ENCODE peak calls at places on chromosomes 6 and 20, in seven cellular contexts. One of them, this sample, is unnamed.
A peak's percentile ranks its signal among the peaks of the same experiment; 100 is the strongest.

GRCh38 chr20:61057313-61058171 is 194.5 kb upstream of the CDH4 start:
- DNase-seq in A549: no peak
- DNase-seq in caudate nucleus: no peak
- DNase-seq in HepG2: no peak
- DNase-seq in ascending aorta: no peak
- DNase-seq in IMR-90: no peak
- DNase-seq in ovary: no peak
- DNase-seq in this sample: no peak

GRCh38 chr20:46899619-46900018 is 5.0 kb downstream of the EYA2 start:
- DNase-seq in A549: no peak
- DNase-seq in caudate nucleus: no peak
- DNase-seq in HepG2: no peak
- DNase-seq in ascending aorta: no peak
- DNase-seq in IMR-90: no peak
- DNase-seq in ovary: no peak
- DNase-seq in this sample: peak; percentile 51

GRCh38 chr20:46157625-46158024 is 39.5 kb downstream of the CD40 start:
- DNase-seq in A549: no peak
- DNase-seq in caudate nucleus: no peak
- DNase-seq in HepG2: no peak
- DNase-seq in ascending aorta: no peak
- DNase-seq in IMR-90: no peak
- DNase-seq in ovary: no peak
- DNase-seq in this sample: no peak

GRCh38 chr20:10412591-10413408 is 21.2 kb downstream of the MKKS start:
- DNase-seq in A549: peak; percentile 43
- DNase-seq in caudate nucleus: no peak
- DNase-seq in HepG2: no peak
- DNase-seq in ascending aorta: no peak
- DNase-seq in IMR-90: no peak
- DNase-seq in ovary: no peak
- DNase-seq in this sample: no peak

GRCh38 chr6:75818061-75818855 is 69.2 kb downstream of the MYO6 start:
- DNase-seq in A549: no peak
- DNase-seq in caudate nucleus: no peak
- DNase-seq in HepG2: no peak
- DNase-seq in ascending aorta: no peak
- DNase-seq in IMR-90: peak; percentile 56
- DNase-seq in ovary: no peak
- DNase-seq in this sample: no peak

GRCh38 chr6:6244624-6245023 is 75.8 kb downstream of the F13A1 start:
- DNase-seq in A549: no peak
- DNase-seq in caudate nucleus: no peak
- DNase-seq in HepG2: no peak
- DNase-seq in ascending aorta: no peak
- DNase-seq in IMR-90: no peak
- DNase-seq in ovary: no peak
- DNase-seq in this sample: no peak

GRCh38 chr6:138569970-138570715 is 70.8 kb upstream of the NHSL1 start:
- DNase-seq in A549: no peak
- DNase-seq in caudate nucleus: no peak
- DNase-seq in HepG2: peak; percentile 94
- DNase-seq in ascending aorta: no peak
- DNase-seq in IMR-90: peak; percentile 48
- DNase-seq in ovary: no peak
- DNase-seq in this sample: no peak

GRCh38 chr6:33095681-33096080 is 19.9 kb downstream of the HLA-DPB1 start:
- DNase-seq in A549: no peak
- DNase-seq in caudate nucleus: no peak
- DNase-seq in HepG2: no peak
- DNase-seq in ascending aorta: no peak
- DNase-seq in IMR-90: peak; percentile 5
- DNase-seq in ovary: no peak
- DNase-seq in this sample: no peak

GRCh38 chr6:30914076-30914853 is at the start of gene VARS2:
- DNase-seq in A549: peak; percentile 86
- DNase-seq in caudate nucleus: peak; percentile 88
- DNase-seq in HepG2: peak; percentile 92
- DNase-seq in ascending aorta: peak; percentile 72
- DNase-seq in IMR-90: peak; percentile 88
- DNase-seq in ovary: peak; percentile 98
- DNase-seq in this sample: peak; percentile 91

GRCh38 chr6:26222587-26222986 is 135.4 kb downstream of the HFE start:
- DNase-seq in A549: no peak
- DNase-seq in caudate nucleus: no peak
- DNase-seq in HepG2: no peak
- DNase-seq in ascending aorta: no peak
- DNase-seq in IMR-90: no peak
- DNase-seq in ovary: no peak
- DNase-seq in this sample: no peak

GRCh38 chr6:53233309-53233708 is 84.7 kb upstream of the GCM1 start:
- DNase-seq in A549: no peak
- DNase-seq in caudate nucleus: no peak
- DNase-seq in HepG2: no peak
- DNase-seq in ascending aorta: no peak
- DNase-seq in IMR-90: peak; percentile 52
- DNase-seq in ovary: no peak
- DNase-seq in this sample: no peak

GRCh38 chr20:20549699-20550098 is 162.7 kb downstream of the RALGAPA2 start:
- DNase-seq in A549: no peak
- DNase-seq in caudate nucleus: no peak
- DNase-seq in HepG2: peak; percentile 31
- DNase-seq in ascending aorta: no peak
- DNase-seq in IMR-90: peak; percentile 73
- DNase-seq in ovary: no peak
- DNase-seq in this sample: no peak
- H3K27ac ChIP-seq in A549: no peak overlapping the region
- H3K27ac ChIP-seq in caudate nucleus: no peak overlapping the region
- H3K27ac ChIP-seq in HepG2: no peak overlapping the region
- H3K27ac ChIP-seq in ascending aorta: no peak overlapping the region
- H3K27ac ChIP-seq in IMR-90: no peak overlapping the region
- H3K27ac ChIP-seq in ovary: no peak overlapping the region
- H3K27ac ChIP-seq in this sample: no peak overlapping the region

GRCh38 chr20:3786126-3786484 is 435 bp downstream of the CENPB start:
- DNase-seq in A549: no peak
- DNase-seq in caudate nucleus: no peak
- DNase-seq in HepG2: no peak
- DNase-seq in ascending aorta: no peak
- DNase-seq in IMR-90: peak; percentile 61
- DNase-seq in ovary: peak; percentile 69
- DNase-seq in this sample: peak; percentile 62
- H3K27ac ChIP-seq in A549: peak overlapping the region; percentile 96
- H3K27ac ChIP-seq in caudate nucleus: peak overlapping the region; percentile 62
- H3K27ac ChIP-seq in HepG2: peak overlapping the region; percentile 34
- H3K27ac ChIP-seq in ascending aorta: peak overlapping the region; percentile 89
- H3K27ac ChIP-seq in IMR-90: peak overlapping the region; percentile 92
- H3K27ac ChIP-seq in ovary: peak overlapping the region; percentile 69
- H3K27ac ChIP-seq in this sample: peak overlapping the region; percentile 92

GRCh38 chr6:110039364-110039995 is 61.4 kb downstream of the GPR6 start:
- DNase-seq in A549: peak; percentile 53
- DNase-seq in caudate nucleus: peak; percentile 68
- DNase-seq in HepG2: peak; percentile 73
- DNase-seq in ascending aorta: peak; percentile 30
- DNase-seq in IMR-90: peak; percentile 87
- DNase-seq in ovary: peak; percentile 86
- DNase-seq in this sample: peak; percentile 82
- H3K27ac ChIP-seq in A549: no peak overlapping the region
- H3K27ac ChIP-seq in caudate nucleus: peak overlapping the region; percentile 55
- H3K27ac ChIP-seq in HepG2: no peak overlapping the region
- H3K27ac ChIP-seq in ascending aorta: peak overlapping the region; percentile 10
- H3K27ac ChIP-seq in IMR-90: no peak overlapping the region
- H3K27ac ChIP-seq in ovary: peak overlapping the region; percentile 9
- H3K27ac ChIP-seq in this sample: no peak overlapping the region

DNA sequence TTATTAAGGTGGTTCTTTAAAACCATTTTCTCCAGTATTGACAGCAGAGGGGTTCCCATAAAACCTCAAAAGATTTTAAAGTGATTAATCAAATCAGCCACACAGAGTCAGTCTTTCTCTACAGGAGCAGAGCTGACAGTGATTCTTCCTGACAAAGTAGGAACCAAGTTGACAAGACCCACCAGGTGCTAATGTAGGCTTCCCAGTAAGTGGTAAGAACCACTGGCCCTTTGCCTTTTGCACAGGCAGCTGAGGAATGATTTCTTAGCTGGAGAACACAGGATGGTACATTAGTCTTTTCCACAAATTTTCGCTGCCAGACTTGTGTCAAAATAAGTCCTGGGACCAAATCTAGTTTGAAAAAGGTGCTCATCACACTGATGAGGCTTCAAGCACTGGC is 95.8 kb downstream of the ARMC2 start:
- DNase-seq in A549: no peak
- DNase-seq in caudate nucleus: no peak
- DNase-seq in HepG2: no peak
- DNase-seq in ascending aorta: no peak
- DNase-seq in IMR-90: no peak
- DNase-seq in ovary: no peak
- DNase-seq in this sample: no peak
- H3K27ac ChIP-seq in A549: no peak overlapping the region
- H3K27ac ChIP-seq in caudate nucleus: peak overlapping the region; percentile 76
- H3K27ac ChIP-seq in HepG2: no peak overlapping the region
- H3K27ac ChIP-seq in ascending aorta: peak overlapping the region; percentile 88
- H3K27ac ChIP-seq in IMR-90: peak overlapping the region; percentile 37
- H3K27ac ChIP-seq in ovary: peak overlapping the region; percentile 95
- H3K27ac ChIP-seq in this sample: peak overlapping the region; percentile 93

DNA sequence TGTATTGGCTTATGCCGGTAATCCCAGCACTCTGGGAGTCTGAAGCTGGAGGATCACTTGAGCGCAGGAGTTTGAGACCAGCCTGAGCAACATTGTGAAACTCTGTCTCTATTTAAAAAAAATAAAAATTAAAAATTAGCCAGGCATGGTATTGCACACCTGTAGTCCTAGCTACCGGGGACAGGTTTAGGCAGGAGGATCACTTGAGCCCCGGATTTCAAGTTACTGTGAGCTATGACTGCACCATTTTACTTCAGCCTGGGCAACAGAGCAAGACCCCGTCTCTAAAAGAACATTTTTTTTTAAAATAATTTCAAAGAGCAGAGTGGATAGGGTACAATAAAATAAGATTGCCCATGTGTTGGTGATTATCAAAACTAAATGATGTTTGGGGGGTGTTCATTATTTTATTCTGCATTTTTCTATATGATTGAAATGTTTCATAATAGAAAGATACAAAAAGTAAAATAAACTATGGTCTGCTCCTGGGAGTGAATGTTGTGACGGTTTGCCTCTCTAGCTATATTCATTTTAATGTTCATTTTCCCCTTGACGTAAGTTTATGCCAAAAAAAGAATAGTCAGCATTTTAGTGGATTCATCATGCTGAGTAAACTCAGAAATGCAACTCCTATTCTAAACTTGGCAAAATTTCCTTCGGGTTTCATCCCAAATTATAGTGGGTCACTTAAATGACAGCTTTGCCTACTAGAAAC is 482.7 kb upstream of the SOX4 start:
- DNase-seq in A549: no peak
- DNase-seq in caudate nucleus: no peak
- DNase-seq in HepG2: no peak
- DNase-seq in ascending aorta: no peak
- DNase-seq in IMR-90: no peak
- DNase-seq in ovary: no peak
- DNase-seq in this sample: no peak
- H3K27ac ChIP-seq in A549: peak overlapping the region; percentile 82
- H3K27ac ChIP-seq in caudate nucleus: no peak overlapping the region
- H3K27ac ChIP-seq in HepG2: peak overlapping the region; percentile 43
- H3K27ac ChIP-seq in ascending aorta: no peak overlapping the region
- H3K27ac ChIP-seq in IMR-90: no peak overlapping the region
- H3K27ac ChIP-seq in ovary: no peak overlapping the region
- H3K27ac ChIP-seq in this sample: no peak overlapping the region

GRCh38 chr6:122651031-122651430 is 40.8 kb downstream of the PKIB start:
- DNase-seq in A549: no peak
- DNase-seq in caudate nucleus: no peak
- DNase-seq in HepG2: no peak
- DNase-seq in ascending aorta: no peak
- DNase-seq in IMR-90: no peak
- DNase-seq in ovary: no peak
- DNase-seq in this sample: no peak
- H3K27ac ChIP-seq in A549: no peak overlapping the region
- H3K27ac ChIP-seq in caudate nucleus: no peak overlapping the region
- H3K27ac ChIP-seq in HepG2: no peak overlapping the region
- H3K27ac ChIP-seq in ascending aorta: no peak overlapping the region
- H3K27ac ChIP-seq in IMR-90: no peak overlapping the region
- H3K27ac ChIP-seq in ovary: no peak overlapping the region
- H3K27ac ChIP-seq in this sample: no peak overlapping the region

GRCh38 chr6:116662186-116662585 is 6.4 kb downstream of the ZUP1 start:
- DNase-seq in A549: no peak
- DNase-seq in caudate nucleus: no peak
- DNase-seq in HepG2: no peak
- DNase-seq in ascending aorta: no peak
- DNase-seq in IMR-90: peak; percentile 6
- DNase-seq in ovary: no peak
- DNase-seq in this sample: no peak
- H3K27ac ChIP-seq in A549: no peak overlapping the region
- H3K27ac ChIP-seq in caudate nucleus: no peak overlapping the region
- H3K27ac ChIP-seq in HepG2: no peak overlapping the region
- H3K27ac ChIP-seq in ascending aorta: no peak overlapping the region
- H3K27ac ChIP-seq in IMR-90: no peak overlapping the region
- H3K27ac ChIP-seq in ovary: no peak overlapping the region
- H3K27ac ChIP-seq in this sample: no peak overlapping the region

GRCh38 chr20:48772183-48772976 is 55.4 kb downstream of the PREX1 start:
- DNase-seq in A549: no peak
- DNase-seq in caudate nucleus: no peak
- DNase-seq in HepG2: no peak
- DNase-seq in ascending aorta: peak; percentile 39
- DNase-seq in IMR-90: no peak
- DNase-seq in ovary: no peak
- DNase-seq in this sample: peak; percentile 63

GRCh38 chr20:48774696-48775095 is 53.1 kb downstream of the PREX1 start:
- DNase-seq in A549: no peak
- DNase-seq in caudate nucleus: no peak
- DNase-seq in HepG2: no peak
- DNase-seq in ascending aorta: no peak
- DNase-seq in IMR-90: no peak
- DNase-seq in ovary: no peak
- DNase-seq in this sample: no peak

GRCh38 chr20:48771542-48771941 is 56.3 kb downstream of the PREX1 start:
- DNase-seq in A549: no peak
- DNase-seq in caudate nucleus: no peak
- DNase-seq in HepG2: no peak
- DNase-seq in ascending aorta: no peak
- DNase-seq in IMR-90: no peak
- DNase-seq in ovary: no peak
- DNase-seq in this sample: no peak

GRCh38 chr20:48776306-48776705 is 51.5 kb downstream of the PREX1 start:
- DNase-seq in A549: no peak
- DNase-seq in caudate nucleus: no peak
- DNase-seq in HepG2: no peak
- DNase-seq in ascending aorta: no peak
- DNase-seq in IMR-90: peak; percentile 43
- DNase-seq in ovary: no peak
- DNase-seq in this sample: no peak

GRCh38 chr20:48773837-48774418 is 53.9 kb downstream of the PREX1 start:
- DNase-seq in A549: no peak
- DNase-seq in caudate nucleus: no peak
- DNase-seq in HepG2: no peak
- DNase-seq in ascending aorta: peak; percentile 56
- DNase-seq in IMR-90: no peak
- DNase-seq in ovary: no peak
- DNase-seq in this sample: no peak
- H3K27ac ChIP-seq in A549: no peak overlapping the region
- H3K27ac ChIP-seq in caudate nucleus: peak overlapping the region; percentile 52
- H3K27ac ChIP-seq in HepG2: no peak overlapping the region
- H3K27ac ChIP-seq in ascending aorta: no peak overlapping the region
- H3K27ac ChIP-seq in IMR-90: no peak overlapping the region
- H3K27ac ChIP-seq in ovary: no peak overlapping the region
- H3K27ac ChIP-seq in this sample: no peak overlapping the region